ENCODE peak calls at places on chromosomes 16 and 17, in four cellular contexts. One of them, this sample, is unnamed.

GRCh38 chr17:58369214-58370031 is 17.4 kb upstream of the SUPT4H1 start:
- ATAC-seq in GM12878: no peak
- ATAC-seq in heart left ventricle: no peak
- ATAC-seq in naive thymus-derived CD4-positive, alpha-beta T cell: no peak
- ATAC-seq in this sample: peak; percentile 90

GRCh38 chr16:471353-472198 is 46.1 kb downstream of the RAB11FIP3 start:
- ATAC-seq in GM12878: no peak
- ATAC-seq in heart left ventricle: peak; percentile 75
- ATAC-seq in naive thymus-derived CD4-positive, alpha-beta T cell: no peak
- ATAC-seq in this sample: no peak

GRCh38 chr16:15881794-15882379 is 6.5 kb downstream of the CEP20 start:
- ATAC-seq in naive thymus-derived CD4-positive, alpha-beta T cell: no peak
- ATAC-seq in GM12878: no peak
- ATAC-seq in heart left ventricle: no peak
- ATAC-seq in this sample: no peak

GRCh38 chr17:67831268-67831667 is 6.0 kb downstream of the BPTF start:
- ATAC-seq in GM12878: no peak
- ATAC-seq in heart left ventricle: no peak
- ATAC-seq in naive thymus-derived CD4-positive, alpha-beta T cell: no peak
- ATAC-seq in this sample: no peak

GRCh38 chr17:40960144-40960543 is 6.6 kb downstream of the KRT39 start:
- ATAC-seq in naive thymus-derived CD4-positive, alpha-beta T cell: no peak
- ATAC-seq in heart left ventricle: no peak
- ATAC-seq in GM12878: no peak
- ATAC-seq in this sample: no peak

GRCh38 chr17:41624208-41625101 is at the start of gene KRT17:
- ATAC-seq in GM12878: no peak
- ATAC-seq in heart left ventricle: no peak
- ATAC-seq in naive thymus-derived CD4-positive, alpha-beta T cell: no peak
- ATAC-seq in this sample: no peak

GRCh38 chr17:7446669-7447068 is 1.8 kb downstream of the CHRNB1 start:
- ATAC-seq in heart left ventricle: no peak
- ATAC-seq in GM12878: no peak
- ATAC-seq in naive thymus-derived CD4-positive, alpha-beta T cell: no peak
- ATAC-seq in this sample: no peak

GRCh38 chr16:3012828-3013420 is at the start of gene CLDN9:
- ATAC-seq in GM12878: peak; percentile 63
- ATAC-seq in naive thymus-derived CD4-positive, alpha-beta T cell: peak; percentile 42
- ATAC-seq in heart left ventricle: no peak
- ATAC-seq in this sample: no peak

GRCh38 chr17:2181206-2181983 is 122.2 kb downstream of the SMG6 start:
- ATAC-seq in GM12878: no peak
- ATAC-seq in naive thymus-derived CD4-positive, alpha-beta T cell: no peak
- ATAC-seq in heart left ventricle: peak; percentile 66
- ATAC-seq in this sample: no peak

GRCh38 chr17:11598274-11599221 is at the start of gene DNAH9:
- ATAC-seq in heart left ventricle: peak; percentile 100
- ATAC-seq in GM12878: no peak
- ATAC-seq in naive thymus-derived CD4-positive, alpha-beta T cell: no peak
- ATAC-seq in this sample: peak; percentile 43

GRCh38 chr17:42111901-42112551 is 488 bp downstream of the DHX58 start:
- ATAC-seq in heart left ventricle: peak; percentile 15
- ATAC-seq in naive thymus-derived CD4-positive, alpha-beta T cell: no peak
- ATAC-seq in GM12878: peak; percentile 20
- ATAC-seq in this sample: no peak

GRCh38 chr16:70523621-70524405 is at the start of gene SF3B3:
- ATAC-seq in naive thymus-derived CD4-positive, alpha-beta T cell: peak; percentile 79
- ATAC-seq in heart left ventricle: peak; percentile 85
- ATAC-seq in GM12878: peak; percentile 55
- ATAC-seq in this sample: peak; percentile 85

GRCh38 chr17:78672880-78673371 is 95.7 kb upstream of the DNAH17 start:
- ATAC-seq in heart left ventricle: no peak
- ATAC-seq in GM12878: peak; percentile 10
- ATAC-seq in naive thymus-derived CD4-positive, alpha-beta T cell: peak; percentile 26
- ATAC-seq in this sample: no peak

GRCh38 chr16:50369133-50369804 is 481 bp upstream of the BRD7 start:
- ATAC-seq in heart left ventricle: no peak
- ATAC-seq in naive thymus-derived CD4-positive, alpha-beta T cell: no peak
- ATAC-seq in GM12878: no peak
- ATAC-seq in this sample: no peak

GRCh38 chr17:19284005-19284959 is 47.1 kb downstream of the EPN2 start:
- ATAC-seq in GM12878: peak; percentile 85
- ATAC-seq in heart left ventricle: no peak
- ATAC-seq in naive thymus-derived CD4-positive, alpha-beta T cell: peak; percentile 29
- ATAC-seq in this sample: peak; percentile 81

GRCh38 chr17:7290166-7290565 is 4.3 kb downstream of the YBX2 start:
- ATAC-seq in heart left ventricle: peak; percentile 0
- ATAC-seq in naive thymus-derived CD4-positive, alpha-beta T cell: no peak
- ATAC-seq in GM12878: no peak
- ATAC-seq in this sample: no peak

GRCh38 chr16:9102943-9103342 is 11.5 kb downstream of the HAPSTR1 start:
- ATAC-seq in naive thymus-derived CD4-positive, alpha-beta T cell: no peak
- ATAC-seq in heart left ventricle: no peak
- ATAC-seq in GM12878: no peak
- ATAC-seq in this sample: no peak

GRCh38 chr17:34156741-34157589 is 98.1 kb upstream of the CCL2 start:
- ATAC-seq in naive thymus-derived CD4-positive, alpha-beta T cell: no peak
- ATAC-seq in heart left ventricle: no peak
- ATAC-seq in GM12878: no peak
- ATAC-seq in this sample: no peak

GRCh38 chr17:78284146-78284545 is 52.7 kb downstream of the TMEM235 start:
- ATAC-seq in heart left ventricle: peak; percentile 61
- ATAC-seq in GM12878: no peak
- ATAC-seq in naive thymus-derived CD4-positive, alpha-beta T cell: peak; percentile 50
- ATAC-seq in this sample: no peak

GRCh38 chr17:35117984-35118383 is 1.7 kb downstream of the RAD51D start:
- ATAC-seq in GM12878: peak; percentile 73
- ATAC-seq in heart left ventricle: no peak
- ATAC-seq in naive thymus-derived CD4-positive, alpha-beta T cell: no peak
- ATAC-seq in this sample: no peak

GRCh38 chr17:68089881-68090280 is 54.3 kb downstream of the KPNA2 start:
- ATAC-seq in heart left ventricle: peak; percentile 81
- ATAC-seq in naive thymus-derived CD4-positive, alpha-beta T cell: peak; percentile 26
- ATAC-seq in GM12878: peak; percentile 74
- ATAC-seq in this sample: no peak

GRCh38 chr17:57309479-57309878 is 53.2 kb downstream of the MSI2 start:
- ATAC-seq in naive thymus-derived CD4-positive, alpha-beta T cell: no peak
- ATAC-seq in GM12878: no peak
- ATAC-seq in heart left ventricle: no peak
- ATAC-seq in this sample: no peak

GRCh38 chr17:59435238-59435637 is 103.8 kb downstream of the YPEL2 start:
- ATAC-seq in naive thymus-derived CD4-positive, alpha-beta T cell: peak; percentile 40
- ATAC-seq in heart left ventricle: no peak
- ATAC-seq in GM12878: peak; percentile 26
- ATAC-seq in this sample: no peak

GRCh38 chr17:19645608-19646250 is 2.8 kb upstream of the ALDH3A2 start:
- ATAC-seq in naive thymus-derived CD4-positive, alpha-beta T cell: no peak
- ATAC-seq in GM12878: peak; percentile 11
- ATAC-seq in heart left ventricle: no peak
- ATAC-seq in this sample: no peak

GRCh38 chr17:41800601-41801373 is 11.0 kb downstream of the P3H4 start:
- ATAC-seq in heart left ventricle: peak; percentile 32
- ATAC-seq in naive thymus-derived CD4-positive, alpha-beta T cell: no peak
- ATAC-seq in GM12878: peak; percentile 44
- ATAC-seq in this sample: no peak

GRCh38 chr17:41307647-41308046 is 1.5 kb downstream of the KRTAP16-1 start:
- ATAC-seq in heart left ventricle: peak; percentile 58
- ATAC-seq in naive thymus-derived CD4-positive, alpha-beta T cell: no peak
- ATAC-seq in GM12878: no peak
- ATAC-seq in this sample: no peak

GRCh38 chr16:81873843-81874752 is 95.0 kb downstream of the PLCG2 start:
- ATAC-seq in GM12878: peak; percentile 99
- ATAC-seq in naive thymus-derived CD4-positive, alpha-beta T cell: peak; percentile 82
- ATAC-seq in heart left ventricle: peak; percentile 67
- ATAC-seq in this sample: peak; percentile 83

GRCh38 chr17:44655983-44656700 is at the start of gene MEIOC:
- ATAC-seq in heart left ventricle: no peak
- ATAC-seq in naive thymus-derived CD4-positive, alpha-beta T cell: peak; percentile 69
- ATAC-seq in GM12878: peak; percentile 62
- ATAC-seq in this sample: peak; percentile 67

GRCh38 chr16:81324808-81325207 is 10.0 kb downstream of the GAN start:
- ATAC-seq in naive thymus-derived CD4-positive, alpha-beta T cell: no peak
- ATAC-seq in heart left ventricle: no peak
- ATAC-seq in GM12878: no peak
- ATAC-seq in this sample: no peak

GRCh38 chr17:13420294-13421277 is 181.1 kb downstream of the HS3ST3A1 start:
- ATAC-seq in naive thymus-derived CD4-positive, alpha-beta T cell: peak; percentile 44
- ATAC-seq in heart left ventricle: no peak
- ATAC-seq in GM12878: no peak
- ATAC-seq in this sample: no peak

GRCh38 chr17:50627782-50628601 is 6.7 kb upstream of the ABCC3 start:
- ATAC-seq in naive thymus-derived CD4-positive, alpha-beta T cell: no peak
- ATAC-seq in heart left ventricle: no peak
- ATAC-seq in GM12878: peak; percentile 5
- ATAC-seq in this sample: no peak

GRCh38 chr17:1074886-1075665 is 78.1 kb downstream of the TIMM22 start:
- ATAC-seq in heart left ventricle: peak; percentile 73
- ATAC-seq in naive thymus-derived CD4-positive, alpha-beta T cell: no peak
- ATAC-seq in GM12878: no peak
- ATAC-seq in this sample: no peak

This sample was measured in stimulated activated memory B cell treated with anti-CD40 and anti-IgM and Interleukin-4, amounts not matched to agents 10 μg/mL and 1 μg/mL and 100 μg/mL, for 72 hours.